ENCODE peak calls at places on chromosomes 4 and X, in seven cellular contexts. C is stimulated activated CD4-positive, alpha-beta T cell treated with anti-CD3 and anti-CD28 coated beads, Interleukin-15, amount 100 ng/mL, for 1 hour; B is AG04449; K is activated CD4-positive, CD25-positive, alpha-beta regulatory T cell treated with anti-CD3 and anti-CD28 coated beads, Interleukin-2, amount 50 U/mL, for 72 hours; A is NCI-H1105; L is amniotic stem cell; H is NCI-H510A treated with DMSO at 0.1 percent for 48 hours. R is an unnamed sample.

GRCh38 chr4:20249333-20249732 is 2.4 kb upstream of the SLIT2 start:
- DNase-seq in C (no peak), B (no peak), K (no peak), A (no peak), L (no peak), H (no peak), R (no peak)

GRCh38 chr4:185054257-185054656 is 36.0 kb downstream of the HELT start:
- DNase-seq in C (no peak), B (no peak), K (no peak), A (no peak), L (no peak), H (no peak), R (no peak)

GRCh38 chrX:9865804-9866471 is 79.7 kb downstream of the SHROOM2 start:
- DNase-seq in C (no peak), B (no peak), K (no peak), A (no peak), L (no peak), H (no peak), R (no peak)

GRCh38 chr4:25410820-25411529 is 33.9 kb downstream of the ANAPC4 start:
- DNase-seq in C (no peak), B (no peak), K (no peak), A (no peak), L (no peak), H (no peak), R (no peak)

GRCh38 chrX:36898301-36898700 is 109.9 kb upstream of the FAM47C start:
- DNase-seq in C (no peak), B (no peak), K (no peak), A (no peak), L (no peak), H (peak; percentile 43), R (no peak)

GRCh38 chrX:19659929-19660328 is 144.6 kb upstream of the MAP3K15 start:
- DNase-seq in C (no peak), B (no peak), K (no peak), A (no peak), L (no peak), H (no peak), R (no peak)

GRCh38 chr4:147096667-147097604 is 151.3 kb upstream of the TTC29 start:
- DNase-seq in C (no peak), B (no peak), K (no peak), A (no peak), L (no peak), H (peak; percentile 69), R (no peak)

GRCh38 chr4:109947457-109947856 is 34.8 kb downstream of the EGF start:
- DNase-seq in C (no peak), B (no peak), K (no peak), A (no peak), L (no peak), H (no peak), R (no peak)

GRCh38 chr4:107392951-107393350 is 327.1 kb downstream of the PAPSS1 start:
- DNase-seq in C (no peak), B (no peak), K (no peak), A (no peak), L (no peak), H (no peak), R (no peak)

GRCh38 chrX:116272328-116272727 is 101.8 kb downstream of the AGTR2 start:
- DNase-seq in C (no peak), B (peak; percentile 7), K (no peak), A (no peak), L (no peak), H (no peak), R (no peak)

GRCh38 chr4:111806331-111806730 is 338.9 kb upstream of the FAM241A start:
- DNase-seq in C (no peak), B (no peak), K (no peak), A (no peak), L (no peak), H (no peak), R (no peak)

GRCh38 chr4:89022426-89023128 is 34.4 kb downstream of the FAM13A start:
- DNase-seq in C (no peak), B (no peak), K (no peak), A (no peak), L (no peak), H (no peak), R (no peak)

GRCh38 chr4:183059797-183060196 is 39.3 kb upstream of the WWC2 start:
- DNase-seq in C (no peak), B (no peak), K (no peak), A (no peak), L (no peak), H (no peak), R (no peak)

GRCh38 chr4:123364906-123365305 is 31.7 kb upstream of the SPRY1 start:
- DNase-seq in C (no peak), B (no peak), K (no peak), A (no peak), L (no peak), H (no peak), R (no peak)

R was measured in cerebellar nuclear complex.